ENCODE peak calls at places on chromosomes 5 and 9, in five cellular contexts. X is esophagus squamous epithelium; U is activated naive CD4-positive, alpha-beta T cell; L is NCI-H1417; K is hepatocyte. E is an unnamed sample.

GRCh38 chr5:107696071-107696470 is 25.3 kb upstream of the EFNA5 start:
- DNase-seq in X (no peak), U (no peak), L (no peak), K (no peak), E (no peak)

GRCh38 chr9:15021146-15021545 is 110.9 kb upstream of the FREM1 start:
- DNase-seq in X (no peak), U (no peak), L (no peak), K (no peak), E (no peak)

GRCh38 chr5:177509361-177509951 is at the start of gene DOK3:
- DNase-seq in X (no peak), U (no peak), L (no peak), K (no peak), E (no peak)

GRCh38 chr9:115234094-115234493 is 116.1 kb upstream of the TNC start:
- DNase-seq in X (no peak), U (no peak), L (no peak), K (peak; percentile 19), E (no peak)

GRCh38 chr5:39055760-39056393 is 18.3 kb downstream of the RICTOR start:
- DNase-seq in X (no peak), U (no peak), L (peak; percentile 45), K (no peak), E (no peak)

GRCh38 chr9:109336409-109336808 is 15.6 kb upstream of the EPB41L4B start:
- DNase-seq in X (no peak), U (no peak), L (no peak), K (no peak), E (no peak)

GRCh38 chr5:56589486-56589870 is 225.9 kb upstream of the MAP3K1 start:
- DNase-seq in X (no peak), U (no peak), L (peak; percentile 63), K (no peak), E (no peak)

GRCh38 chr5:32190094-32190493 is 16.0 kb upstream of the GOLPH3 start:
- DNase-seq in X (no peak), U (no peak), L (no peak), K (peak; percentile 40), E (no peak)

GRCh38 chr9:38022203-38022602 is 46.8 kb downstream of the SHB start:
- DNase-seq in X (no peak), U (no peak), L (peak; percentile 59), K (no peak), E (no peak)

GRCh38 chr5:40988761-40989510 is 79.6 kb downstream of the C7 start:
- DNase-seq in X (no peak), U (no peak), L (no peak), K (no peak), E (no peak)

E was measured in cerebellar nuclear complex.